ENCODE peak calls at places on chromosome 1, in ten cellular contexts. P, N, O, K, C, M, J, F, Z and S are unnamed samples.

GRCh38 chr1:17574502-17574901 is 35.0 kb downstream of the ARHGEF10L start:
- DNase-seq in N (no peak), J (peak; percentile 56), K (no peak), O (no peak), C (no peak), F (peak; percentile 87), M (no peak), P (no peak), Z (no peak), S (no peak)

GRCh38 chr1:88079036-88079435 is 605.0 kb upstream of the PKN2 start:
- DNase-seq in J (peak; percentile 50), N (no peak), F (peak; percentile 82), P (no peak), C (no peak), O (no peak), K (no peak), M (peak; percentile 24), Z (peak; percentile 21), S (peak; percentile 27)

GRCh38 chr1:191350938-191351337 is 807.3 kb upstream of the RGS18 start:
- DNase-seq in J (no peak), P (no peak), C (no peak), M (no peak), Z (no peak), O (no peak), F (no peak), N (no peak), K (no peak), S (no peak)

GRCh38 chr1:165287781-165288180 is 68.7 kb downstream of the LMX1A start:
- DNase-seq in C (no peak), P (no peak), O (no peak), M (no peak), K (no peak), F (no peak), Z (no peak), N (no peak), J (no peak), S (no peak)

GRCh38 chr1:12143631-12144155 is 23.1 kb upstream of the TNFRSF1B start:
- DNase-seq in C (no peak), F (no peak), J (no peak), K (peak; percentile 91), O (peak; percentile 79), N (peak; percentile 90), P (peak; percentile 67), M (no peak), Z (peak; percentile 96), S (peak; percentile 98)

GRCh38 chr1:36707221-36707620 is 224.5 kb upstream of the CSF3R start:
- DNase-seq in J (no peak), Z (no peak), M (no peak), N (no peak), K (no peak), F (no peak), O (no peak), C (no peak), P (no peak), S (peak; percentile 6)

GRCh38 chr1:162384601-162385279 is 3.2 kb downstream of the C1orf226 start:
- DNase-seq in P (no peak), F (peak; percentile 36), J (no peak), Z (no peak), O (no peak), K (no peak), M (no peak), N (peak; percentile 44), C (no peak), S (no peak)

GRCh38 chr1:5707566-5708178 is 284.6 kb downstream of the NPHP4 start:
- DNase-seq in M (no peak), F (peak; percentile 65), O (no peak), Z (no peak), N (peak; percentile 20), K (no peak), P (no peak), C (no peak), J (no peak), S (no peak)

GRCh38 chr1:36400825-36401601 is 3.3 kb upstream of the LSM10 start:
- DNase-seq in F (peak; percentile 98), M (peak; percentile 64), N (peak; percentile 89), J (no peak), P (peak; percentile 69), Z (peak; percentile 99), K (peak; percentile 94), C (no peak), O (peak; percentile 81), S (peak; percentile 72)

GRCh38 chr1:232950919-232951579 is 638 bp downstream of the NTPCR start:
- DNase-seq in M (no peak), P (no peak), K (no peak), F (peak; percentile 78), J (no peak), C (no peak), O (no peak), N (no peak), Z (peak; percentile 65), S (peak; percentile 42)

GRCh38 chr1:66526036-66526435 is 7.9 kb upstream of the SGIP1 start:
- DNase-seq in Z (no peak), F (no peak), N (no peak), O (no peak), C (no peak), P (no peak), M (no peak), K (no peak), J (peak; percentile 88), S (no peak)

GRCh38 chr1:42239041-42239440 is 74.5 kb upstream of the GUCA2A start:
- DNase-seq in F (no peak), K (no peak), J (no peak), O (no peak), C (no peak), P (no peak), M (no peak), N (no peak), Z (no peak), S (no peak)
- H3K27ac ChIP-seq in F (no peak overlapping the region), K (no peak overlapping the region), J (no peak overlapping the region), O (no peak overlapping the region), C (no peak overlapping the region), P (no peak overlapping the region), M (no peak overlapping the region), N (no peak overlapping the region), Z (no peak overlapping the region), S (no peak overlapping the region)

DNA sequence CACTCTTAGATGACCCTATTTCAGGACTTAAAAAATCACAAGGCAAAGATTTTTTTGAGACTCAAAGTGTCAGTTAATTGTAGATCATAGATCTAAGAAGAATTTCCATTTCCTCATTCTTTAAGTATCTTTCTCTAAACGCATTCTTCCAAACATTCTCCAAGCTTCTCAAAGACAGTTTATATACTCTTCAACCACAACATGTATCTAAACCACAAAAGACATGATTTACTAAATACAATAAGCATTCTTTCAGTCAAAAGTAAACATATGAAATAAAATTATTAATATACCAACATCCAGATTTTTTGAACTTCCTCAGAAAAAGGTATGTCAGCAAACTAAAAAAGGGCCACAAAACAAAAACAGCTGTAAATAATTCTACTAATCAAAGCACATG is 24.4 kb downstream of the RC3H1 start:
- DNase-seq in Z (peak; percentile 44), P (no peak), C (no peak), N (no peak), F (no peak), J (no peak), K (no peak), O (no peak), M (no peak), S (no peak)
- H3K27ac ChIP-seq in Z (peak overlapping the region; percentile 69), P (peak overlapping the region; percentile 61), C (no peak overlapping the region), N (no peak overlapping the region), F (no peak overlapping the region), J (no peak overlapping the region), K (no peak overlapping the region), O (no peak overlapping the region), M (no peak overlapping the region), S (no peak overlapping the region)

GRCh38 chr1:92803140-92803887 is 18.4 kb upstream of the EVI5 start:
- DNase-seq in K (no peak), C (no peak), J (no peak), M (no peak), F (no peak), P (no peak), N (no peak), O (no peak), Z (no peak), S (peak; percentile 70)

GRCh38 chr1:92804721-92805169 is 19.8 kb upstream of the EVI5 start:
- DNase-seq in K (no peak), M (no peak), F (peak; percentile 79), N (peak; percentile 78), Z (peak; percentile 98), O (peak; percentile 35), J (no peak), P (peak; percentile 93), C (no peak), S (peak; percentile 66)

GRCh38 chr1:92808353-92808752 is 23.4 kb upstream of the EVI5 start:
- DNase-seq in N (no peak), M (no peak), C (no peak), O (no peak), P (no peak), Z (no peak), F (no peak), K (no peak), J (no peak), S (no peak)

GRCh38 chr1:92805216-92805615 is 20.3 kb upstream of the EVI5 start:
- DNase-seq in M (no peak), F (no peak), Z (peak; percentile 61), O (no peak), C (no peak), N (no peak), K (no peak), J (no peak), P (no peak), S (no peak)
- H3K27ac ChIP-seq in M (no peak overlapping the region), F (no peak overlapping the region), Z (peak overlapping the region; percentile 64), O (peak overlapping the region; percentile 25), C (no peak overlapping the region), N (peak overlapping the region; percentile 14), K (peak overlapping the region; percentile 62), J (no peak overlapping the region), P (peak overlapping the region; percentile 84), S (peak overlapping the region; percentile 38)

DNA sequence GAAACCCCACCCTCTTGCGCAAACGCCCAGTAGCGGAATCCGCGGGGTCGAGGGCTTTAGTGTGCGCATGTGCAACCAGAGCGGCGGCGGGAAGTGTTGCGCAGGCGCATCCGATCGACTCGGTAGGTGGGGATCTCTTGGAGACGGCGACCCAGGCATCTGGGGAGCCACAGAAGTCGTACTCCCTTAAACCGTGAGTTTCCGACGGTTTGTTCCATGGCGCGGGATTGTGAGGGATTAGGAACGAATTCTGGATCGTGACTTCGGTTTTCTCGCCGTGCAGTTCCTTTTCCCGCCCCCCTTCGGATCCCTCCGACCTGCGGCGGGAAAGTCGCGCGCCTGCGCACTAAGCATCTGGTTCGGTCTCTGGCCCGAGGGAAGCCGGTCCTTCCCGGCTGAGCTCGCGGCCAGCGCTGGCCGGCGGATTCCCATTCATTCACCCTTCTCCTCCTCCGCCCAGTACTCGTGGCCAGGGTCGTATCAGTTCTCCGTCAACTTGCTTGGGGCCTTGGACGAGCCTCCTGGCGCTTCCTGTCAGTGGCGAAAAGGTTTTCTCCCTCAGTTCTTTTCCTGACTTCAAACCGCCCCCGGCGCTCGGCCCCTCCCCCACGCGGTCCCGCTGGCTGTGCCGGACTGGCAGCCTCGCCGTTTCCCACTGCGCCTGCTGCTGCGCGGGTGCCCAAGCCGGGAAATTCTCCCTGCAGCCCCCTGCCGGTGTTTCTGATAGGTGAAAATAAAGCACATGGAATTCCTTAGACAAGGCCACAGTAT is at the start of gene CDC7:
- DNase-seq in Z (peak; percentile 92), P (peak; percentile 90), M (peak; percentile 93), K (peak; percentile 94), O (peak; percentile 92), C (peak; percentile 69), N (peak; percentile 92), J (peak; percentile 96), F (peak; percentile 97), S (peak; percentile 92)
- H3K27ac ChIP-seq in Z (peak within 1 kb of the TSS; percentile 85), P (peak within 1 kb of the TSS; percentile 83), M (peak within 1 kb of the TSS; percentile 99), K (peak within 1 kb of the TSS; percentile 90), O (peak within 1 kb of the TSS; percentile 67), C (peak within 1 kb of the TSS; percentile 71), N (peak within 1 kb of the TSS; percentile 62), J (peak within 1 kb of the TSS; percentile 98), F (peak within 1 kb of the TSS; percentile 99), S (peak within 1 kb of the TSS; percentile 55)